ENCODE peak calls at places on chromosome 18, in six cellular contexts. K is BJ; L is stomach; Y is CD4-positive, alpha-beta memory T cell; S is testis; B is psoas muscle. T is an unnamed sample. For H3K27me3 and H3K36me3, the result is how much of the 10 kb centered on the place peaks cover.

GRCh38 chr18:23668731-23669130 is 6.0 kb upstream of the ANKRD29 start:
- DNase-seq in S (no peak), B (no peak), L (peak), K (no peak), Y (no peak), T (no peak)

GRCh38 chr18:80103231-80103630 is 5.8 kb upstream of the ADNP2 start:
- DNase-seq in L (no peak), Y (no peak), K (no peak), S (no peak), B (no peak), T (no peak)

GRCh38 chr18:71630686-71631085 is 913.5 kb downstream of the CBLN2 start:
- DNase-seq in K (no peak), S (no peak), Y (no peak), B (no peak), L (no peak), T (no peak)

GRCh38 chr18:42442661-42443060 is 487.6 kb downstream of the PIK3C3 start:
- DNase-seq in Y (no peak), K (no peak), S (no peak), B (no peak), L (no peak), T (no peak)

GRCh38 chr18:3791258-3791657 is 341.3 kb downstream of the TGIF1 start:
- DNase-seq in S (no peak), K (no peak), B (no peak), L (no peak), Y (no peak), T (no peak)

GRCh38 chr18:70501358-70501757 is 212.5 kb downstream of the SOCS6 start:
- DNase-seq in K (no peak), B (no peak), S (no peak), Y (no peak), L (no peak), T (no peak)

GRCh38 chr18:27109403-27109802 is 75.7 kb downstream of the CHST9 start:
- DNase-seq in S (no peak), L (no peak), Y (no peak), B (no peak), K (no peak), T (no peak)

GRCh38 chr18:68314403-68314802 is 400.5 kb downstream of the TMX3 start:
- DNase-seq in B (no peak), S (no peak), Y (no peak), K (peak), L (no peak), T (no peak)

GRCh38 chr18:41484069-41484468 is 471.0 kb upstream of the PIK3C3 start:
- DNase-seq in B (no peak), S (no peak), K (no peak), Y (no peak), L (no peak), T (no peak)

GRCh38 chr18:22337311-22337710 is 80.4 kb downstream of the CTAGE1 start:
- DNase-seq in Y (no peak), S (no peak), K (no peak), B (no peak), L (no peak), T (no peak)

GRCh38 chr18:65227970-65228369 is 522.8 kb upstream of the CDH7 start:
- DNase-seq in L (no peak), B (no peak), Y (no peak), K (no peak), S (no peak), T (peak)

GRCh38 chr18:10044054-10044453 is 130.2 kb downstream of the VAPA start:
- DNase-seq in Y (no peak), K (no peak), L (no peak), B (no peak), S (no peak), T (peak)

GRCh38 chr18:28208268-28208667 is 31.3 kb upstream of the CDH2 start:
- DNase-seq in L (no peak), B (no peak), Y (no peak), K (no peak), S (no peak), T (no peak)

GRCh38 chr18:66495844-66496243 is 108.0 kb downstream of the CDH19 start:
- DNase-seq in Y (no peak), B (peak), S (peak), K (no peak), L (peak), T (peak)

GRCh38 chr18:10346786-10347415 is 107.5 kb upstream of the APCDD1 start:
- DNase-seq in B (no peak), S (no peak), Y (no peak), L (no peak), K (no peak), T (no peak)

GRCh38 chr18:54269924-54270844 is 867 bp downstream of the POLI start:
- DNase-seq in Y (no peak), K (no peak), S (peak), B (no peak), L (peak), T (peak)

GRCh38 chr18:48663931-48664847 is 125.4 kb downstream of the CTIF start:
- DNase-seq in B (peak), K (no peak), Y (no peak), S (peak), L (peak), T (peak)

GRCh38 chr18:46411862-46412690 is 244.9 kb downstream of the LOXHD1 start:
- DNase-seq in B (peak), Y (no peak), K (no peak), S (peak), L (no peak), T (no peak)

GRCh38 chr18:12032786-12033642 is 51.7 kb downstream of the IMPA2 start:
- DNase-seq in B (no peak), K (peak), S (no peak), L (no peak), Y (no peak), T (no peak)

GRCh38 chr18:22504665-22505064 is 87.0 kb upstream of the CTAGE1 start:
- DNase-seq in K (no peak), B (no peak), Y (no peak), S (no peak), L (no peak), T (no peak)

GRCh38 chr18:48676346-48676745 is 137.5 kb downstream of the CTIF start:
- DNase-seq in K (no peak), Y (no peak), S (no peak), B (no peak), L (no peak), T (no peak)

GRCh38 chr18:11146947-11147345 is 2.4 kb downstream of the PIEZO2 start:
- DNase-seq in S (no peak), B (no peak), K (no peak), Y (no peak), L (no peak), T (peak)

GRCh38 chr18:46481847-46482245 is 175.2 kb downstream of the LOXHD1 start:
- DNase-seq in Y (no peak), L (no peak), S (no peak), B (no peak), K (no peak), T (no peak)

GRCh38 chr18:48132993-48133674 is 202.7 kb upstream of the SMAD2 start:
- DNase-seq in Y (no peak), K (no peak), S (no peak), L (no peak), B (no peak), T (no peak)

GRCh38 chr18:11861583-11862288 is 10.5 kb downstream of the CHMP1B start:
- DNase-seq in Y (no peak), B (no peak), L (no peak), K (no peak), S (no peak), T (no peak)

GRCh38 chr18:36095936-36096519 is 28.7 kb upstream of the RPRD1A start:
- DNase-seq in K (peak), B (no peak), L (no peak), S (no peak), Y (no peak), T (peak)

GRCh38 chr18:35174093-35174731 is 66.6 kb upstream of the ZNF397 start:
- DNase-seq in B (no peak), Y (no peak), L (no peak), K (no peak), S (no peak), T (no peak)

GRCh38 chr18:80023173-80023572 is 11.1 kb upstream of the RBFA start:
- DNase-seq in K (no peak), S (peak), L (no peak), B (no peak), Y (no peak), T (no peak)

GRCh38 chr18:43482600-43482999 is 205.3 kb upstream of the SYT4 start:
- DNase-seq in L (no peak), K (no peak), B (no peak), Y (no peak), S (no peak), T (no peak)

GRCh38 chr18:32891797-32892196 is 119.0 kb upstream of the KLHL14 start:
- DNase-seq in L (no peak), S (no peak), B (no peak), Y (no peak), K (no peak), T (no peak)

GRCh38 chr18:35736696-35737095 is 155.2 kb downstream of the GALNT1 start:
- DNase-seq in L (no peak), S (no peak), B (no peak), Y (no peak), K (peak), T (no peak)

GRCh38 chr18:51514128-51514527 is 316.6 kb upstream of the MEX3C start:
- DNase-seq in Y (no peak), K (no peak), L (no peak), B (no peak), S (no peak), T (no peak)

GRCh38 chr18:48408727-48409590 is at the start of gene ZBTB7C:
- DNase-seq in S (peak), K (no peak), B (peak), L (peak), Y (no peak), T (peak)

GRCh38 chr18:44325903-44326650 is 354.6 kb upstream of the SETBP1 start:
- DNase-seq in S (peak), K (no peak), L (peak), B (peak), Y (no peak), T (peak)

GRCh38 chr18:474416-474815 is 26.1 kb downstream of the COLEC12 start:
- DNase-seq in K (no peak), S (no peak), Y (no peak), B (no peak), L (no peak), T (no peak)

GRCh38 chr18:25057491-25058050 is 294.4 kb downstream of the ZNF521 start:
- DNase-seq in L (no peak), K (no peak), B (no peak), S (no peak), Y (no peak), T (no peak)

GRCh38 chr18:50796495-50796894 is 23.3 kb downstream of the MRO start:
- DNase-seq in Y (no peak), B (no peak), L (no peak), K (no peak), S (no peak), T (no peak)

GRCh38 chr18:13826209-13826608 is 2.3 kb downstream of the MC5R start:
- DNase-seq in K (no peak), L (no peak), S (no peak), B (no peak), Y (no peak), T (no peak)

DNA sequence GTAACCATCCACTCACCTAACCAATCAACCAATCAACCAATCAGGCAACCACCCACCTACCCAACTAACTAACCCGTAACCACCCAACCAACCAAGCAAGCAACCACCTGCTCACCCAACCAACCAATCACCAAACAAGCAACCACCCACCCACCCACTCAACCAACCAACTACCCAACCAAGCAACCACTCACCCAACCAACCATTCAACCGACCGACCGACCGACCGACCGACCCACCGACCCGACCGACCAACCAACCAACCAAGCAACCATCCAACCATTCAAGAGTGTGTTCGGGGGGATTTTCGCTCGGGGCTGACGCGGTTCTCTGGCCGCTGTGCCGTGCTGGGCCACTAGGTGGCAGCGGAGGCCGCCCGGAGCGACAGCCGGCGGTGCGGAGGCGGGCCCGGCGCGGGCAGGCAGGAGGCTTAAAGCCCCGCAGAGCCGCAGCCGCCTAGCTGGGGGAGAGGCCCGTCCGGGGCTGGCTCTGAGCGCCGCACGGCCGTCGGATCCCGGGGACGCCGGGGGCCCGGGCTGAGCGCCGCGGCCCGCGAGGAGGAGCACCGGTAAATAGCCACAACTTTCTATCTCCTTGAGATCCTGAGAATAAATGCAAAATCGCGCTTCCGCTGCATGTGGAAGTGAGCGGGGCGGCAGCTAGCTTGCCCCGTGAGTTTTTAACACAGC is at the start of gene MC5R:
- DNase-seq in L (peak), S (peak), K (no peak), B (peak), Y (peak), T (peak)
- H3K4me3 ChIP-seq in L (peak), S (peak), K (peak), B (peak), Y (no peak), T (peak)

DNA sequence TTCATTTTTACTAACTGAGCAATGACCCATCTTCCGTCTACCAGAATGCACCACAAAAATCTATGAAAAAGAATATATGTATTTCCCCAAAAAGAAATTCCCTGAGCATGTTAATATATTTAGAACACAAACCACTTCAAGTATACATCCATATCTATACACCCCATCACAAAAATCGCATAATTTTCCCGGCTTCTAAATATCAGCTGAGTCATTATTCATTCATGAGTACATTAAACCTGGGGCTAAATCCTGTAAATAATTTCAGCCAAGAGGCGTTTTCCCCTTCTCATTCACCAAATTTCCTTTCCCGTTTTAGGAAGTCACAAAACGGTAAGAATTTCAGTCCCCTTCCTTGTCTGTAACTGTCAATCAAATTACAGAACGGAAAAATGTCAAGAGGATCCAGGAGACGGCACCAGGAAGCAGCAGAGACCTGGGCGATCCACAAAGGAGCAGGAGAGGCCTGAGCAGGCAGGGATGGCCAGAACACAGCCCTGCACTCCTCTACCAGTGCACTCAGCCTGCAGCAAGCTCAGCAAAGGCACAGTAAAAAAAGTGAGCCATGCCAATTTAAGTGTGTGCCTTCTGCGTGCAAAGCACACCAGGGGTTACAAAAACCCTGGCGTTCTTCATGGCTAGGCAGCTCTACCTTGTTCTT is 300.7 kb downstream of the TCF4 start:
- DNase-seq in L (no peak), B (peak), S (no peak), K (no peak), Y (no peak), T (no peak)
- H3K27me3 ChIP-seq in L (under half), B (under half), S (under half), K (under half), Y (under half), T (under half)

GRCh38 chr18:62258093-62258492 is 67.0 kb upstream of the TNFRSF11A start:
- DNase-seq in K (no peak), S (no peak), L (no peak), B (no peak), Y (no peak), T (no peak)

GRCh38 chr18:62262050-62262449 is 63.1 kb upstream of the TNFRSF11A start:
- DNase-seq in L (no peak), Y (no peak), K (no peak), B (no peak), S (no peak), T (no peak)

DNA sequence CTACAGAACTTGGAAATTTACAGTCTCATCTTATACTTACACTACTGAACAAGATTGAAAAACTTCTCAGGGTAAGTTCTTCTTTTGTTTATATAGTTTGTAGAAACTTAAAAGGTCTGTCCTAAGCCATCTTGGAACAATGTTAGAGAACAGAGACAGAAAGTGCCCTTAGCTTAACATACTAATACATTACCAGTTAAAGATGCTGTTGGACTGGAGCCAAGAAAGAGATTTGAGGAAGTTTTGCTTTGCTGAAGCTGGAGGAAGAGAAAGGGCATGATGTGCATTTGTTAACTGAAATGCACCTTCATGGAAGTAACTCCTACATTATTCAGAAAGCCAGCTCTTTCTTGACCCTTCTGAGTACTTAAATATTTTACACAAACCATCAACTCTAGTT is 66.5 kb upstream of the TNFRSF11A start:
- DNase-seq in L (no peak), Y (no peak), B (no peak), S (no peak), K (no peak), T (no peak)
- H3K36me3 ChIP-seq in L (under half), Y (under half), B (under half), S (under half), K (under half), T (under half)

GRCh38 chr18:6757966-6758365 is 28.4 kb downstream of the ARHGAP28 start:
- DNase-seq in K (peak), L (no peak), B (no peak), Y (no peak), S (no peak), T (no peak)

GRCh38 chr18:6764382-6764781 is 34.9 kb downstream of the ARHGAP28 start:
- DNase-seq in B (no peak), L (no peak), Y (no peak), S (no peak), K (no peak), T (no peak)

GRCh38 chr18:6759579-6759978 is 30.1 kb downstream of the ARHGAP28 start:
- DNase-seq in S (no peak), K (no peak), Y (no peak), L (no peak), B (no peak), T (no peak)

GRCh38 chr18:6763524-6763923 is 34.0 kb downstream of the ARHGAP28 start:
- DNase-seq in B (no peak), L (no peak), K (no peak), S (peak), Y (no peak), T (no peak)
- H3K4me3 ChIP-seq in B (no peak), L (no peak), K (no peak), S (no peak), Y (no peak), T (no peak)

T was measured in H7.